ENCODE peak calls at places on chromosomes 4 and X, in four cellular contexts. I is neuronal stem cell, R is H1, A is H9. H is an unnamed sample.

GRCh38 chr4:140654516-140654855 is 85.7 kb upstream of the UCP1 start:
- DNase-seq in I (no peak), R (no peak), A (no peak), H (no peak)

GRCh38 chr4:112031712-112032328 is 113.4 kb upstream of the FAM241A start:
- DNase-seq in I (peak), R (no peak), A (no peak), H (peak)

GRCh38 chrX:6384391-6384790 is 150.5 kb downstream of the VCX3A start:
- DNase-seq in I (no peak), R (no peak), A (no peak), H (no peak)

GRCh38 chr4:135277116-135277979 is 1075.8 kb upstream of the PABPC4L start:
- DNase-seq in I (no peak), R (no peak), A (no peak), H (peak)

GRCh38 chrX:14409341-14409740 is 120.0 kb upstream of the GLRA2 start:
- DNase-seq in I (no peak), R (no peak), A (no peak), H (no peak)

GRCh38 chr4:38189445-38189844 is 229.2 kb downstream of the PTTG2 start:
- DNase-seq in I (no peak), R (no peak), A (no peak), H (peak)

GRCh38 chr4:179196511-179196910 is 1754.3 kb upstream of the AGA start:
- DNase-seq in I (no peak), R (no peak), A (no peak), H (peak)

GRCh38 chr4:162634390-162634789 is 470.6 kb upstream of the FSTL5 start:
- DNase-seq in I (no peak), R (no peak), A (no peak), H (no peak)

GRCh38 chr4:171919314-171919713 is 106.1 kb downstream of the GALNTL6 start:
- DNase-seq in I (no peak), R (no peak), A (no peak), H (no peak)

GRCh38 chrX:31265383-31265782 is 193.5 kb upstream of the FTHL17 start:
- DNase-seq in I (no peak), R (no peak), A (no peak), H (no peak)

GRCh38 chrX:131264665-131265064 is 24.4 kb downstream of the IGSF1 start:
- DNase-seq in I (no peak), R (no peak), A (no peak), H (no peak)

GRCh38 chr4:140744421-140744820 is 11.8 kb downstream of the TBC1D9 start:
- DNase-seq in I (no peak), R (no peak), A (no peak), H (no peak)

GRCh38 chrX:31500920-31501319 is 429.1 kb upstream of the FTHL17 start:
- DNase-seq in I (no peak), R (no peak), A (no peak), H (no peak)

GRCh38 chrX:20432048-20432447 is 165.3 kb upstream of the RPS6KA3 start:
- DNase-seq in I (no peak), R (no peak), A (no peak), H (peak)

GRCh38 chr4:25696409-25696808 is 40.8 kb downstream of the SLC34A2 start:
- DNase-seq in I (no peak), R (no peak), A (no peak), H (no peak)

GRCh38 chrX:81120270-81120935 is 81.3 kb downstream of the HMGN5 start:
- DNase-seq in I (no peak), R (no peak), A (no peak), H (peak)

GRCh38 chr4:81470456-81471327 is 1.0 kb downstream of the RASGEF1B start:
- DNase-seq in I (no peak), R (no peak), A (peak), H (peak)

GRCh38 chr4:26086621-26087068 is 172.6 kb downstream of the SMIM20 start:
- DNase-seq in I (no peak), R (no peak), A (no peak), H (no peak)

GRCh38 chr4:121749225-121749624 is 15.7 kb downstream of the SMIM43 start:
- DNase-seq in I (no peak), R (peak), A (peak), H (no peak)

GRCh38 chr4:8674311-8674885 is 81.8 kb downstream of the CPZ start:
- DNase-seq in I (no peak), R (no peak), A (no peak), H (no peak)

GRCh38 chr4:66590488-66591215 is 920.4 kb upstream of the EPHA5 start:
- DNase-seq in I (no peak), R (no peak), A (no peak), H (no peak)

GRCh38 chr4:163681208-163681821 is 186.8 kb downstream of the TMA16 start:
- DNase-seq in I (peak), R (no peak), A (no peak), H (peak)

GRCh38 chrX:38871129-38872029 is 70.1 kb downstream of the MID1IP1 start:
- DNase-seq in I (no peak), R (no peak), A (peak), H (no peak)
- H2BK12ac ChIP-seq in I (no peak), R (peak), A (no peak), H (no peak)

DNA sequence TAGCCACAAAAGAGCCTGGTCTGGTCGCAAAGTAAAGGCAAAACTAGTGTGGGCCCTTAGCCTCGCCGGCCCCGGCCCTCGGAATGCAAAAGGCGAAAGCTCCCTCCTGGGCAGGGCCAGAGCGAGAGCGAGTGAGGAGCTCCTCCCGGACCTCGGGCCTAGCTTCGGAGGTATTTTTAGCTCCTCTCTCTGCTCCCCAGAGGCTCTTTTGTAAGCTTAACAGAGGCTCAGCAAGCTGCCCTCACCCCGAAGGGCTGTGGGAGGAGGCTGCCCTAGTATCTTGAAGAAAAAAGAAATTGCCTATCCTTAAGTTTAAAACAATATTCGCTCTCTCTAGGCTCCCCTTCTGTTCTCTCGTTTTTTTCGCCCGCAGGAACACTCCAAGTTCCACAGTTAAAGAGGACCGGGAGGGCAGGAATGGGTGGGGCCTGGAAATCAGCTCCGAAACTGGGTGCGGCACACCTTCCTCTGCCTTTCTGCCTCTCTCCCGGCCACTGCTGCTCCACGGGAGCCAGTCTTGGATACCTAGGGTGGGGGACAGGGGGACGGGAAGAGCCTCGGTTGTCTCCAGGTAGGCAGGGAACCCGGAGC is 12.2 kb downstream of the HAND2 start:
- DNase-seq in I (no peak), R (no peak), A (peak), H (peak)
- H2BK15ac ChIP-seq in I (no peak), R (no peak), A (no peak), H (peak)

DNA sequence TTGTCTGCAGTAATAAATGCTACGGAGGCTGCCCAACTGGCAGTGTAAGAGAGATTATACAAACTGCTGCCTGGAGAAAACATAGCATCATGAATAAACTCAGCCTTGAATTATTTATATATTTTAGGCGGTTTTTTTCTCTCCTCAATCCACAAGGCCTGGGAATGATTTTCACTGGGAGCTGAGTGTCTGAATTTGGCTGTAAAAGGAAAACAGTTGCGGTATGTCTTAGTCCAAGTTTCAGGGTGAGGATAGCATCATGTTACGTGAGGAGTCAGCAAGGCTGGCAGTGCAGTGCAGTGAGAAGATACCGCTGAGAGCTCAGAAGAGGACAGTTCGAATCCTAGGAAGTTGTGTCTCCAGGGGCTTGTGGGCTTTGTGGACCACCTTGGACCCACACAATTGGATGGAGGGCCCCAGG is 291.5 kb upstream of the BOD1L1 start:
- DNase-seq in I (no peak), R (no peak), A (no peak), H (peak)
- H4K8ac ChIP-seq in I (no peak), R (no peak), A (no peak), H (peak)

DNA sequence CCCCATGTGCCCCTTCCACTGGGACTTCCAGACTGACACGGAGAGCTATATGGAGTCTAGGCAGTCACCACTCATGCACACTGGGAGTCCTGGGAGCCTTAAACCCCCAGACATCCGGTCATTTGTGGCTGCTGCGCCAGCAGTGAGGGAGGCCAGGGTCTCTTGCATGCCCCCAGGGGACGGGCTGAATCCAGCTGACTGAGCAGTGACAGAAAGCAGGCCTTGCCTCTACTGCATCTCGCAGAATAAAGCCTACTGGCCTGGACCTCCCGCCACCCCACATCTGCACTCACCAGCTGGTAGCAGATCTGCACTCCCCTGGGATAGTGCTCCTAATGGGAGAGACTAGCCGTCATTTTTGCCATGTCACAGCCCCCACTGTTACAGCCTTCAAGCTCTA is 1234.2 kb downstream of the FAM133A start:
- DNase-seq in I (no peak), R (no peak), A (no peak), H (no peak)
- H2BK12ac ChIP-seq in I (no peak), R (no peak), A (no peak), H (no peak)

GRCh38 chr4:186832906-186833305 is 109.2 kb upstream of the FAT1 start:
- DNase-seq in I (no peak), R (no peak), A (no peak), H (peak)
- H2BK15ac ChIP-seq in I (no peak), R (no peak), A (no peak), H (no peak)

DNA sequence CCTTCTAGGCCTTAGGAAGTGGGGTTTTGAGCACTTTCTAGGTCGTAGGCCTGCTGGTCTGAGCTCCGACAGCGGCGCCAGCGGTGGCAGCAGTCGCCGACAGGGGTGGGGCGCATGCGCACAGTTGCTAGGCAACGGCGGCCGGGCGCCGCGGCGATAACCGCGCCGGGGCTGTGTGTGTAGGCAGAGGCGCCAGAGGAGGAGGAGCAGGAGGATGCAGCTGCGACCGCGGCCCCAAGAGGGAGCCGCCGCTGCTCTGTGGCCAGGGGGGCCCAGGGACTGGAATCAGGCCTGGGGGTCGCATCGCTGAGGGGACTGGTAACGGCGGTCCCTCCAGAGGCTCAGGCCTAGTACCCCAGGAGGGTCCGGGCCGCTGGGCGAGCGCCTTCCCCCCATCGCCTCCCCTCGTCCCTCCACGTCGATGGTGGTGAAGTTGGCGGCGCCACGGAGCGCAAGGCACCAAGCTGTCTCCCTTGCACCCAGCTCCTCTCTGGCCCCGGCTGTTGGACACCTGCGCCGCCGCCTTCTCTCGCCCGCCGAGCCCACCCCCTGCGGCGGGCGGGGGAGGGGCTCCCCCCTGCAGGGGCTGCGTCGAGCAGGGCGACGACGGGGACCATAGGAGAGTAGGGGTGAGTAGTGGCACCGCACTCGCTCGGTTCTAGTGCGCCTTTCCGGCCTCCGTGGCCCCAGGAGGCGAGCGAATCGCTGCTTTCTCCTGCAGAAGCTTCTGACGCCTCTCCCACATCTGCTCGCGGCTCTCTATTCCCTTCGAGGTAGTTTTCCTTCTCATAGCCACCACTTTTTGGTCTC is 58.6 kb upstream of the ZC4H2 start:
- DNase-seq in I (peak), R (peak), A (peak), H (peak)
- H4K8ac ChIP-seq in I (no peak), R (no peak), A (no peak), H (peak)

GRCh38 chr4:169611157-169611556 is 1.2 kb downstream of the NEK1 start:
- DNase-seq in I (no peak), R (no peak), A (no peak), H (no peak)

GRCh38 chr4:169617306-169617705 is 3.1 kb upstream of the CLCN3 start:
- DNase-seq in I (no peak), R (no peak), A (no peak), H (no peak)

GRCh38 chr4:169612869-169613859 is 781 bp upstream of the NEK1 start:
- DNase-seq in I (peak), R (peak), A (peak), H (peak)

GRCh38 chr4:169615467-169616106 is 3.2 kb upstream of the NEK1 start:
- DNase-seq in I (no peak), R (no peak), A (no peak), H (no peak)

GRCh38 chr4:169611991-169612868 is at the start of gene NEK1:
- DNase-seq in I (peak), R (peak), A (peak), H (peak)
- H2BK12ac ChIP-seq in I (peak), R (peak), A (no peak), H (no peak)

DNA sequence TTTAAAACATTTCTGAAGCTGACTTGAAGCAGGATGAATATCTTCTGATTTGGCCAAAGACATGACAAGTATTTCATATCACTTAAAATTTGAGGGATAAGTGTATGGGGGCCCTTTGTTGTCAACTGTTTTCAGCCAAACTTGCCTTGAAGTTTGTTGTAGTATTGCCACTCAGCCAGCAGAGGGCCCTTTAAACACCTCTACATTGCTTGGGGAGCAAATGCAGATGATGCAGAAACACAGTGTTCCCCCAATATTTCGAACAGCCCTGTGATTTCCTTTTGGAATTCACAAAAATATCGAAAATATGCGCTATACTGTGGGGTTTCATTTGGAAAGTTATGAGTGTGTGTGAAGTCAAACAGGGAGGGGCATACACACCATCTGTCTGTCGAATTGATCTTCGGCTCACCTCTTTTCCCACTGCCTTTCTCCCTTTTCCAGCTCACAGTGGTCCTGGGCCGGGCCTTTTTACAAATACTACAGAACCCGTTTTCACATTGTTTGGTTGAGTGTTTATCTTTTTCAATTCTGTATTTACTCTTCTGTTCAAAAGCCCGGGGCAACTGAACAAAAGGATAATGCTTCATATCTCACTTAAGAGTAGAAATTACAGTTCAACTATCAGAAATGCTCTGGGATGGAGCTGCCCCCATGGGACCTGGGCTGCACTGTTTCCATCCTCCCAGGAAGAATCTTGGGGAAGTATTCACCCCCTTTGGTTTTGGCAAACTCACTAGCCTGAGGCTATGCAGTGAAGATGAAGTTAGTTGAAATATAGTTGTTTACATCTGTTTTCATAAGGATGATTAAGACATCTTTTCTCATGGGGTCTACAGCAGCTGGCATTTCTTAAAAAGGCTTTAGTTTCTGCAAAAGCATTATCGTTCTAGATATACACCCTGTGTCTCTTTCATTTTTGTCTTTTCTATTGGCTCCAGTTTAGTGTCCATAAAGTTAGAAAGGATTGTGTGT is 137.6 kb downstream of the EGF start:
- DNase-seq in I (peak), R (no peak), A (no peak), H (peak)
- H2BK15ac ChIP-seq in I (no peak), R (no peak), A (no peak), H (no peak)

H was measured in mesenchymal stem cell.